ENCODE peak calls at places on chromosome 22, in nine cellular contexts. One of them, this sample, is unnamed.

GRCh38 chr22:49322861-49323622 is 504.6 kb downstream of the BRD1 start:
- DNase-seq in stimulated activated CD4-positive, alpha-beta T cell treated with anti-CD3 and anti-CD28 coated beads, Interleukin-2, amount 100 ng/mL, for 48 hours: no peak
- DNase-seq in coronary artery: peak; percentile 54
- DNase-seq in DMS 273 treated with DMSO at 0.1 percent for 48 hours: no peak
- DNase-seq in fibroblast of the conjunctiva: no peak
- DNase-seq in AG09309: no peak
- DNase-seq in upper lobe of right lung: peak; percentile 25
- DNase-seq in T-cell: no peak
- DNase-seq in GM12865: no peak
- DNase-seq in this sample: no peak

GRCh38 chr22:23394525-23395326 is 185.4 kb downstream of the IGLL1 start:
- DNase-seq in GM12865: no peak
- DNase-seq in T-cell: no peak
- DNase-seq in DMS 273 treated with DMSO at 0.1 percent for 48 hours: no peak
- DNase-seq in upper lobe of right lung: peak; percentile 48
- DNase-seq in AG09309: no peak
- DNase-seq in coronary artery: no peak
- DNase-seq in stimulated activated CD4-positive, alpha-beta T cell treated with anti-CD3 and anti-CD28 coated beads, Interleukin-2, amount 100 ng/mL, for 48 hours: no peak
- DNase-seq in fibroblast of the conjunctiva: no peak
- DNase-seq in this sample: no peak

GRCh38 chr22:48089601-48090331 is 1327.3 kb downstream of the TBC1D22A start:
- DNase-seq in AG09309: no peak
- DNase-seq in upper lobe of right lung: peak; percentile 70
- DNase-seq in fibroblast of the conjunctiva: peak; percentile 6
- DNase-seq in DMS 273 treated with DMSO at 0.1 percent for 48 hours: no peak
- DNase-seq in coronary artery: peak; percentile 61
- DNase-seq in GM12865: no peak
- DNase-seq in T-cell: no peak
- DNase-seq in stimulated activated CD4-positive, alpha-beta T cell treated with anti-CD3 and anti-CD28 coated beads, Interleukin-2, amount 100 ng/mL, for 48 hours: no peak
- DNase-seq in this sample: no peak

GRCh38 chr22:26579331-26579886 is 10.5 kb downstream of the TPST2 start:
- DNase-seq in stimulated activated CD4-positive, alpha-beta T cell treated with anti-CD3 and anti-CD28 coated beads, Interleukin-2, amount 100 ng/mL, for 48 hours: peak; percentile 32
- DNase-seq in fibroblast of the conjunctiva: no peak
- DNase-seq in T-cell: peak; percentile 59
- DNase-seq in upper lobe of right lung: peak; percentile 66
- DNase-seq in AG09309: no peak
- DNase-seq in DMS 273 treated with DMSO at 0.1 percent for 48 hours: no peak
- DNase-seq in GM12865: peak; percentile 73
- DNase-seq in coronary artery: no peak
- DNase-seq in this sample: no peak

GRCh38 chr22:16651217-16651616 is 58.6 kb upstream of the CCT8L2 start:
- DNase-seq in upper lobe of right lung: no peak
- DNase-seq in T-cell: no peak
- DNase-seq in fibroblast of the conjunctiva: no peak
- DNase-seq in stimulated activated CD4-positive, alpha-beta T cell treated with anti-CD3 and anti-CD28 coated beads, Interleukin-2, amount 100 ng/mL, for 48 hours: no peak
- DNase-seq in AG09309: no peak
- DNase-seq in GM12865: no peak
- DNase-seq in DMS 273 treated with DMSO at 0.1 percent for 48 hours: no peak
- DNase-seq in coronary artery: no peak
- DNase-seq in this sample: no peak

GRCh38 chr22:49785841-49786451 is 41.7 kb downstream of the BRD1 start:
- DNase-seq in upper lobe of right lung: no peak
- DNase-seq in stimulated activated CD4-positive, alpha-beta T cell treated with anti-CD3 and anti-CD28 coated beads, Interleukin-2, amount 100 ng/mL, for 48 hours: no peak
- DNase-seq in DMS 273 treated with DMSO at 0.1 percent for 48 hours: no peak
- DNase-seq in fibroblast of the conjunctiva: no peak
- DNase-seq in GM12865: no peak
- DNase-seq in coronary artery: no peak
- DNase-seq in AG09309: no peak
- DNase-seq in T-cell: no peak
- DNase-seq in this sample: no peak

GRCh38 chr22:40443675-40444482 is 73.5 kb downstream of the SGSM3 start:
- DNase-seq in coronary artery: no peak
- DNase-seq in DMS 273 treated with DMSO at 0.1 percent for 48 hours: no peak
- DNase-seq in T-cell: no peak
- DNase-seq in AG09309: no peak
- DNase-seq in GM12865: no peak
- DNase-seq in fibroblast of the conjunctiva: no peak
- DNase-seq in upper lobe of right lung: no peak
- DNase-seq in stimulated activated CD4-positive, alpha-beta T cell treated with anti-CD3 and anti-CD28 coated beads, Interleukin-2, amount 100 ng/mL, for 48 hours: no peak
- DNase-seq in this sample: no peak

GRCh38 chr22:43919106-43919965 is 4.3 kb upstream of the PNPLA3 start:
- DNase-seq in AG09309: no peak
- DNase-seq in DMS 273 treated with DMSO at 0.1 percent for 48 hours: no peak
- DNase-seq in GM12865: no peak
- DNase-seq in upper lobe of right lung: no peak
- DNase-seq in coronary artery: no peak
- DNase-seq in stimulated activated CD4-positive, alpha-beta T cell treated with anti-CD3 and anti-CD28 coated beads, Interleukin-2, amount 100 ng/mL, for 48 hours: no peak
- DNase-seq in fibroblast of the conjunctiva: no peak
- DNase-seq in T-cell: no peak
- DNase-seq in this sample: no peak